ENCODE peak calls at places on chromosome 17, in six cellular contexts. Q is activated CD4-positive, CD25-positive, alpha-beta regulatory T cell; B is body of pancreas; E is central memory CD4-positive, alpha-beta T cell; H is tibial artery; F is hippocampal formation. Y is an unnamed sample.

GRCh38 chr17:35245196-35245486 is 2.3 kb downstream of the SLFN5 start:
- DNase-seq in B (no peak), F (no peak), H (no peak), E (no peak), Q (no peak), Y (no peak)

GRCh38 chr17:34761646-34762045 is 182.3 kb downstream of the TMEM132E start:
- DNase-seq in E (no peak), B (no peak), Q (no peak), F (no peak), H (no peak), Y (no peak)

GRCh38 chr17:4008082-4008435 is 43.8 kb upstream of the ATP2A3 start:
- DNase-seq in B (no peak), H (no peak), F (no peak), E (no peak), Q (no peak), Y (no peak)

GRCh38 chr17:79045001-79045729 is 21.2 kb downstream of the C1QTNF1 start:
- DNase-seq in H (no peak), B (no peak), Q (no peak), E (no peak), F (no peak), Y (no peak)

GRCh38 chr17:48545539-48545938 is 630 bp upstream of the HOXB2 start:
- DNase-seq in E (no peak), H (no peak), F (no peak), B (no peak), Q (no peak), Y (no peak)

GRCh38 chr17:40727447-40728231 is 24.1 kb upstream of the KRT24 start:
- DNase-seq in Q (no peak), E (no peak), H (no peak), F (no peak), B (no peak), Y (no peak)

GRCh38 chr17:54013117-54013516 is 190.4 kb downstream of the KIF2B start:
- DNase-seq in H (no peak), B (no peak), E (no peak), F (no peak), Q (no peak), Y (no peak)

GRCh38 chr17:28726396-28726911 is 421 bp upstream of the TLCD1 start:
- DNase-seq in E (peak), H (peak), B (no peak), F (peak), Q (peak), Y (no peak)

GRCh38 chr17:80070375-80071115 is 30.8 kb upstream of the GAA start:
- DNase-seq in B (no peak), F (no peak), Q (no peak), E (no peak), H (no peak), Y (no peak)

GRCh38 chr17:78125138-78125913 is 3.2 kb downstream of the TMC6 start:
- DNase-seq in E (no peak), B (peak), F (no peak), H (no peak), Q (no peak), Y (no peak)

GRCh38 chr17:77451271-77451893 is 310.6 kb downstream of the SEC14L1 start:
- DNase-seq in B (peak), H (no peak), E (peak), F (peak), Q (peak), Y (peak)

Y was measured in mesothelial cell of epicardium.